ENCODE peak calls at places on chromosome X, in five cellular contexts. R is cardiac muscle cell; G is activated CD8-positive, alpha-beta T cell treated with anti-CD3 and anti-CD28 coated beads for 36 hours; Q is coronary artery; T is lower lobe of right lung. E is an unnamed sample.

GRCh38 chrX:110036162-110037033 is 33.5 kb downstream of the TMEM164 start:
- DNase-seq in R (no peak), G (no peak), Q (no peak), T (no peak), E (no peak)

GRCh38 chrX:151396042-151396826 is 772 bp upstream of the VMA21 start:
- DNase-seq in R (no peak), G (peak), Q (no peak), T (peak), E (no peak)

GRCh38 chrX:80879143-80879542 is 69.5 kb upstream of the BRWD3 start:
- DNase-seq in R (no peak), G (peak), Q (no peak), T (no peak), E (no peak)

GRCh38 chrX:97587171-97587570 is 703.5 kb downstream of the RPA4 start:
- DNase-seq in R (no peak), G (no peak), Q (no peak), T (no peak), E (no peak)

GRCh38 chrX:103338663-103339062 is 8.6 kb downstream of the TCEAL7 start:
- DNase-seq in R (no peak), G (no peak), Q (no peak), T (no peak), E (no peak)

GRCh38 chrX:5857232-5857631 is 371.4 kb downstream of the NLGN4X start:
- DNase-seq in R (no peak), G (no peak), Q (no peak), T (no peak), E (no peak)

GRCh38 chrX:139889760-139890159 is 43.1 kb downstream of the ATP11C start:
- DNase-seq in R (peak), G (no peak), Q (no peak), T (no peak), E (no peak)

GRCh38 chrX:3962511-3963350 is 249.3 kb upstream of the PRKX start:
- DNase-seq in R (peak), G (peak), Q (no peak), T (no peak), E (no peak)

GRCh38 chrX:65821721-65822496 is 154.5 kb downstream of the MSN start:
- DNase-seq in R (peak), G (peak), Q (no peak), T (peak), E (no peak)

GRCh38 chrX:43720961-43721360 is 64.9 kb downstream of the MAOA start:
- DNase-seq in R (no peak), G (no peak), Q (no peak), T (no peak), E (no peak)

GRCh38 chrX:76279007-76279406 is 106.1 kb downstream of the PBDC1 start:
- DNase-seq in R (peak), G (peak), Q (no peak), T (no peak), E (no peak)

GRCh38 chrX:151397741-151398070 is 700 bp downstream of the VMA21 start:
- DNase-seq in R (no peak), G (peak), Q (no peak), T (no peak), E (no peak)

GRCh38 chrX:110146521-110146920 is 143.6 kb downstream of the TMEM164 start:
- DNase-seq in R (peak), G (peak), Q (no peak), T (no peak), E (no peak)

GRCh38 chrX:70434352-70434866 is 10.2 kb upstream of the DLG3 start:
- DNase-seq in R (peak), G (peak), Q (peak), T (peak), E (peak)

GRCh38 chrX:154294791-154295580 is at the start of gene TEX28:
- DNase-seq in R (no peak), G (no peak), Q (no peak), T (no peak), E (no peak)

GRCh38 chrX:120310861-120311631 is at the start of gene TMEM255A:
- DNase-seq in R (peak), G (peak), Q (no peak), T (peak), E (no peak)

GRCh38 chrX:30620125-30620524 is 33.1 kb upstream of the GK start:
- DNase-seq in R (no peak), G (no peak), Q (no peak), T (no peak), E (no peak)

GRCh38 chrX:34943235-34943634 is 639 bp downstream of the FAM47B start:
- DNase-seq in R (no peak), G (no peak), Q (no peak), T (no peak), E (no peak)

GRCh38 chrX:103879339-103879738 is 47.3 kb upstream of the RAB9B start:
- DNase-seq in R (peak), G (no peak), Q (no peak), T (no peak), E (no peak)

GRCh38 chrX:17769701-17770269 is 32.5 kb downstream of the SCML1 start:
- DNase-seq in R (no peak), G (peak), Q (no peak), T (no peak), E (no peak)
- TF ChIP-seq CTCF in R (no peak), G (no peak), Q (no peak), T (no peak), E (no peak)

DNA sequence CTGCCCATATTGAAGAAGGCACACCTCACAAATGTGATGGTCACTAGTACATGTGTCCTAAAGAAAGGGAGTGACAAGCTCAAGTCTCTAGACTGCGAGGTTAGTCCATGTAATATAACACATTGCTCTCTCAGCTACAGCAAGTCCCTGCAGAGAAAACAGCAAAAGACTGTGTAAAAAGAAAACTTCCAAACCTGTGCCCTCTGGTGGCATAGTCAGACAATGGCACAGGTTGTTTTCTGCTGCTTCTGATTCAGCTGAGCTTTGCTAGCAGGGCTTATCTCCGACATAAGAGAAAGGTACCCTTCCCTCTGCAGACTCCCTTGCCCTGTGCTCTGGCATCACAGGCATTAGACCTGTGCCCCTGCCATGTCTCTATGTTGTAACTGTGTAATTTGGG is 1.4 kb upstream of the SERPINA7 start:
- DNase-seq in R (peak), G (no peak), Q (no peak), T (no peak), E (no peak)
- TF ChIP-seq CTCF in R (peak), G (no peak), Q (no peak), T (no peak), E (peak)

GRCh38 chrX:144717682-144718081 is 529.6 kb upstream of the SPANXN1 start:
- DNase-seq in R (no peak), G (no peak), Q (no peak), T (no peak), E (no peak)

DNA sequence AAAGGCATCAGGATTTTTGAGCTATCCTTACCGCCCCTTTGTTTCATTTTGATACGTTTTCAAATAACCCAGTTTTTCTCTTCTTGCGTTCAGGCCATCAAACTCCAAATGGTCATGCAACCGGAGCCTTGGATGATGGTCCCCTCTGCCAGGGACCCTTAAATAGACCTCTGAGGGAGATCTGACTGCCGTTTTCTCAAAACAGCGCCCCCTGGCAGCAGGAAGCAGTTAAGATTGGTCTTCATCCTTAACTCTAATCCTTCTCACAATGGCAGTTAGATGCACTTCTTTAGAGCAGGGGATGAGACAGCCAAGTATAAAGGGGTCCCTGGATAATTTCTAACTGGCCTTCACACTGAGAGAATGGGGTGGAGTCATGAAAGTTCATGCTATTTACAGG is 525.0 kb upstream of the SPANXN1 start:
- DNase-seq in R (no peak), G (no peak), Q (no peak), T (no peak), E (no peak)
- TF ChIP-seq CTCF in R (no peak), G (no peak), Q (no peak), T (no peak), E (no peak)

GRCh38 chrX:40074959-40075332 is 22.8 kb downstream of the BCOR start:
- DNase-seq in R (no peak), G (no peak), Q (no peak), T (no peak), E (no peak)
- TF ChIP-seq CTCF in R (no peak), G (no peak), Q (no peak), T (no peak), E (no peak)

GRCh38 chrX:14630724-14631123 is 101.4 kb downstream of the GLRA2 start:
- DNase-seq in R (no peak), G (peak), Q (no peak), T (no peak), E (no peak)
- TF ChIP-seq CTCF in R (no peak), G (no peak), Q (no peak), T (no peak), E (no peak)

GRCh38 chrX:115266300-115266699 is 23.2 kb upstream of the LUZP4 start:
- DNase-seq in R (no peak), G (no peak), Q (no peak), T (no peak), E (no peak)

GRCh38 chrX:115264009-115264408 is 25.5 kb upstream of the LUZP4 start:
- DNase-seq in R (peak), G (no peak), Q (no peak), T (no peak), E (no peak)

DNA sequence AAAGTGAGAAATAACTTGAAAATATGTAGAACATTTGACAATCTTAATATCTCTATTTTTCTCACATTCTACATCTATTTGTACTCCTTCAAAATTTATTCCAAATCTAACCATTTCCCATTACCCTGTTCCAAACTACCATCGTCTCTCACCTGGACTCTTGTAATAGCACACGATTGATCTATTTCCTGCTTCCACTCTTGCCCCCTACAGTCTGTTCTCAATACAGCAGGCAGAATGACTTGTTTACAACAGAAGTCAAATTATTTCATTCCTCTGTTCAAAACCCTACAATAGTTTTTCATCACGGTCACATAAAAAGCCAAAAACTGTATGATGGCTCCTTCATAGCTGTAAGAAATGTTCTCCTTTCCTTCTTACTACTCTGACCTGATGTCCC is 21.1 kb upstream of the LUZP4 start:
- DNase-seq in R (peak), G (no peak), Q (no peak), T (no peak), E (no peak)
- TF ChIP-seq CTCF in R (peak), G (no peak), Q (no peak), T (peak), E (peak)

GRCh38 chrX:107769581-107770317 is 5.8 kb downstream of the TSC22D3 start:
- DNase-seq in R (no peak), G (no peak), Q (no peak), T (no peak), E (no peak)

GRCh38 chrX:107763647-107764046 is 11.9 kb downstream of the TSC22D3 start:
- DNase-seq in R (no peak), G (no peak), Q (no peak), T (no peak), E (no peak)

GRCh38 chrX:107768051-107768450 is 7.5 kb downstream of the TSC22D3 start:
- DNase-seq in R (no peak), G (no peak), Q (no peak), T (no peak), E (no peak)

GRCh38 chrX:107764845-107765608 is 10.6 kb downstream of the TSC22D3 start:
- DNase-seq in R (no peak), G (no peak), Q (no peak), T (no peak), E (no peak)

GRCh38 chrX:107766470-107767140 is 9.0 kb downstream of the TSC22D3 start:
- DNase-seq in R (peak), G (no peak), Q (no peak), T (no peak), E (no peak)
- TF ChIP-seq CTCF in R (no peak), G (no peak), Q (no peak), T (no peak), E (no peak)